ENCODE peak calls at places on chromosomes 5 and 9, in five cellular contexts. Z is HepG2; G is HT-29; L is adrenal gland; F is stimulated activated CD4-positive, alpha-beta T cell treated with anti-CD3 and anti-CD28 coated beads, Interleukin-1b, Interleukin-23, amount 100 ng/mL, for 4 hours. B is an unnamed sample.

GRCh38 chr9:98538626-98539031 is 170.1 kb downstream of the GABBR2 start:
- DNase-seq in G (no peak), L (no peak), Z (no peak), F (no peak), B (no peak)

GRCh38 chr9:116860509-116861120 is 173.5 kb downstream of the TRIM32 start:
- DNase-seq in Z (peak; percentile 49), F (no peak), L (peak; percentile 78), G (peak; percentile 81), B (peak; percentile 71)

GRCh38 chr9:81513049-81513448 is 176.3 kb downstream of the TLE1 start:
- DNase-seq in F (no peak), G (no peak), L (no peak), Z (no peak), B (no peak)

GRCh38 chr9:127452481-127453092 is 1.3 kb downstream of the LRSAM1 start:
- DNase-seq in L (peak; percentile 42), G (peak; percentile 62), F (no peak), Z (peak; percentile 49), B (peak; percentile 90)

GRCh38 chr5:148374693-148375360 is 8.9 kb upstream of the FBXO38 start:
- DNase-seq in G (peak; percentile 76), L (peak; percentile 53), F (no peak), Z (peak; percentile 72), B (peak; percentile 61)

GRCh38 chr5:61734001-61734400 is 401.9 kb downstream of the ZSWIM6 start:
- DNase-seq in G (no peak), Z (no peak), F (no peak), L (no peak), B (no peak)

GRCh38 chr5:133421394-133421793 is 190.9 kb downstream of the FSTL4 start:
- DNase-seq in G (peak; percentile 33), F (no peak), Z (no peak), L (peak; percentile 30), B (no peak)

GRCh38 chr5:125083932-125084331 is 337.5 kb upstream of the ZNF608 start:
- DNase-seq in G (no peak), F (no peak), L (no peak), Z (no peak), B (no peak)

GRCh38 chr5:111223086-111223789 is 946 bp upstream of the CAMK4 start:
- DNase-seq in L (no peak), Z (no peak), G (no peak), F (no peak), B (no peak)

GRCh38 chr5:101306391-101307137 is 403.5 kb upstream of the ST8SIA4 start:
- DNase-seq in G (peak; percentile 57), F (no peak), Z (no peak), L (no peak), B (no peak)

GRCh38 chr9:71353723-71354122 is 232.3 kb upstream of the TRPM3 start:
- DNase-seq in G (no peak), L (no peak), F (no peak), Z (no peak), B (no peak)

GRCh38 chr5:162436055-162436454 is 368.5 kb downstream of the GABRG2 start:
- DNase-seq in F (no peak), G (no peak), Z (no peak), L (no peak), B (no peak)

GRCh38 chr9:88258587-88258986 is 120.3 kb upstream of the SPATA31C2 start:
- DNase-seq in G (no peak), L (no peak), Z (no peak), F (no peak), B (no peak)

GRCh38 chr5:72145351-72145750 is 38.1 kb downstream of the MAP1B start:
- DNase-seq in G (no peak), Z (no peak), L (no peak), F (no peak), B (no peak)

GRCh38 chr5:16913187-16913839 is 22.8 kb downstream of the MYO10 start:
- DNase-seq in G (no peak), L (no peak), Z (no peak), F (no peak), B (peak; percentile 71)

GRCh38 chr5:79552984-79553383 is 39.0 kb upstream of the HOMER1 start:
- DNase-seq in F (no peak), Z (no peak), L (no peak), G (no peak), B (no peak)

GRCh38 chr5:156327306-156327705 is 342 bp downstream of the SGCD start:
- DNase-seq in F (no peak), Z (no peak), L (no peak), G (no peak), B (no peak)

GRCh38 chr9:136459425-136459824 is 19.8 kb upstream of the INPP5E start:
- DNase-seq in F (no peak), L (no peak), Z (no peak), G (no peak), B (no peak)

GRCh38 chr5:93250431-93250830 is 330.6 kb downstream of the NR2F1-AS1 start:
- DNase-seq in Z (no peak), L (no peak), F (no peak), G (peak; percentile 4), B (no peak)

GRCh38 chr5:180084638-180085561 is 13.3 kb upstream of the RNF130 start:
- DNase-seq in G (peak; percentile 88), F (no peak), L (no peak), Z (peak; percentile 32), B (peak; percentile 84)

GRCh38 chr9:117825609-117826347 is 121.6 kb downstream of the TLR4 start:
- DNase-seq in L (no peak), F (peak; percentile 12), G (no peak), Z (no peak), B (peak; percentile 8)

GRCh38 chr9:7613931-7614330 is 185.6 kb downstream of the DMAC1 start:
- DNase-seq in L (no peak), G (no peak), F (no peak), Z (no peak), B (no peak)